ENCODE peak calls at places on chromosome X, in nine cellular contexts. M is BJ, T is omental fat pad, L is hepatocyte, J is GM12864, D is psoas muscle, Q is fibroblast of lung, W is AG09319, P is right lobe of liver. A is an unnamed sample.

GRCh38 chrX:46573896-46574336 is 351 bp downstream of the CHST7 start:
- DNase-seq in M (no peak), T (no peak), L (peak; percentile 57), J (no peak), D (peak; percentile 56), Q (peak; percentile 65), W (no peak), P (peak; percentile 73), A (peak; percentile 47)

GRCh38 chrX:69506617-69507499 is 2.7 kb downstream of the NALF2 start:
- DNase-seq in M (no peak), T (no peak), L (no peak), J (no peak), D (no peak), Q (no peak), W (no peak), P (no peak), A (peak; percentile 24)

GRCh38 chrX:103310592-103311400 is at the start of gene BEX2:
- DNase-seq in M (no peak), T (no peak), L (peak; percentile 90), J (peak; percentile 19), D (no peak), Q (peak; percentile 17), W (no peak), P (peak; percentile 72), A (no peak)

GRCh38 chrX:104335765-104336164 is 81.0 kb upstream of the ESX1 start:
- DNase-seq in M (peak; percentile 77), T (no peak), L (no peak), J (no peak), D (no peak), Q (peak; percentile 95), W (peak; percentile 38), P (no peak), A (peak; percentile 52)

GRCh38 chrX:104318330-104319009 is 63.7 kb upstream of the ESX1 start:
- DNase-seq in M (no peak), T (no peak), L (peak; percentile 48), J (no peak), D (no peak), Q (peak; percentile 76), W (no peak), P (no peak), A (peak; percentile 82)

GRCh38 chrX:124280294-124280902 is 52.1 kb upstream of the TEX13D start:
- DNase-seq in M (no peak), T (no peak), L (no peak), J (no peak), D (no peak), Q (peak; percentile 13), W (no peak), P (no peak), A (no peak)

GRCh38 chrX:122586831-122587230 is 597.2 kb upstream of the GRIA3 start:
- DNase-seq in M (no peak), T (no peak), L (no peak), J (no peak), D (no peak), Q (peak; percentile 61), W (no peak), P (no peak), A (no peak)

GRCh38 chrX:137565921-137566745 is at the start of gene ZIC3:
- DNase-seq in M (no peak), T (no peak), L (peak; percentile 74), J (no peak), D (peak; percentile 82), Q (peak; percentile 24), W (no peak), P (peak; percentile 65), A (no peak)

GRCh38 chrX:21873063-21873785 is 17.4 kb downstream of the YY2 start:
- DNase-seq in M (no peak), T (no peak), L (no peak), J (no peak), D (no peak), Q (peak; percentile 26), W (no peak), P (no peak), A (no peak)

GRCh38 chrX:40394302-40394701 is 186.5 kb upstream of the ATP6AP2 start:
- DNase-seq in M (no peak), T (no peak), L (no peak), J (no peak), D (no peak), Q (no peak), W (no peak), P (no peak), A (no peak)

GRCh38 chrX:119459181-119459580 is 9.1 kb upstream of the SLC25A5 start:
- DNase-seq in M (no peak), T (no peak), L (no peak), J (no peak), D (no peak), Q (no peak), W (no peak), P (no peak), A (no peak)

GRCh38 chrX:41823402-41823801 is 99.4 kb downstream of the GPR82 start:
- DNase-seq in M (no peak), T (no peak), L (peak; percentile 21), J (no peak), D (no peak), Q (peak; percentile 30), W (no peak), P (no peak), A (no peak)

GRCh38 chrX:150696264-150696789 is 3.1 kb downstream of the MTMR1 start:
- DNase-seq in M (no peak), T (no peak), L (no peak), J (no peak), D (no peak), Q (no peak), W (no peak), P (no peak), A (no peak)

GRCh38 chrX:39736219-39737211 is 361.2 kb downstream of the BCOR start:
- DNase-seq in M (no peak), T (no peak), L (no peak), J (no peak), D (peak; percentile 92), Q (peak; percentile 88), W (no peak), P (peak; percentile 91), A (peak; percentile 93)

GRCh38 chrX:11886745-11887144 is 128.7 kb downstream of the MSL3 start:
- DNase-seq in M (no peak), T (no peak), L (no peak), J (no peak), D (no peak), Q (peak; percentile 77), W (no peak), P (no peak), A (peak; percentile 51)

GRCh38 chrX:143664302-143664701 is 28.4 kb upstream of the SLITRK4 start:
- DNase-seq in M (no peak), T (no peak), L (peak; percentile 42), J (no peak), D (no peak), Q (peak; percentile 1), W (no peak), P (no peak), A (peak; percentile 51)
- TF ChIP-seq CTCF in M (peak; percentile 29), T (no peak), L (peak; percentile 57), J (peak; percentile 15), D (peak; percentile 43), Q (no peak), W (peak; percentile 58), P (peak; percentile 66), A (peak; percentile 55)

DNA sequence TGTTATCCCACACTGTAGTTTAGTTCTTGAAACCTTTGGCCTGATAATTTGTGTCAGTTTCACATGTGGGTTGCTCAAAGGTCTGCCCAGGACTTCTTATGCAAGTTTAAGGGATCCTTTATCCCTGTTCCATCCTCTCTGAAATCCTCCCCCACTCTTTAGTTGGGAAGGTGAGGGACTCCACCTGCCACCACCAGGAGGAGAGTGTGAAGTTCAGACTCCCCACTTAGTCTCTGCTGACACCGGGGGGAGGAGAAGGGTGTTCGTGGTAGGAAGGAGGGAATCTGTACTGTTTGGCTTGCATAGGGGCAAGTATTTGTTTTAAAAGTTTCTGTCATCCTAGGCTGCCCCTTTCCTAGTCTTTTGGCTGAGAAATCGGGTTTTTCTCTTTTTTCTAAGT is 211.8 kb downstream of the PPP4R3C start:
- DNase-seq in M (no peak), T (no peak), L (no peak), J (no peak), D (no peak), Q (no peak), W (no peak), P (no peak), A (no peak)
- TF ChIP-seq CTCF in M (no peak), T (no peak), L (no peak), J (no peak), D (no peak), Q (no peak), W (no peak), P (no peak), A (no peak)

GRCh38 chrX:134761788-134762187 is 103.5 kb upstream of the PLAC1 start:
- DNase-seq in M (no peak), T (no peak), L (peak; percentile 10), J (no peak), D (no peak), Q (no peak), W (no peak), P (no peak), A (peak; percentile 43)

GRCh38 chrX:134758652-134759051 is 100.4 kb upstream of the PLAC1 start:
- DNase-seq in M (no peak), T (no peak), L (no peak), J (no peak), D (no peak), Q (no peak), W (no peak), P (no peak), A (no peak)

GRCh38 chrX:134760671-134761070 is 102.4 kb upstream of the PLAC1 start:
- DNase-seq in M (no peak), T (no peak), L (no peak), J (no peak), D (no peak), Q (no peak), W (no peak), P (no peak), A (no peak)

DNA sequence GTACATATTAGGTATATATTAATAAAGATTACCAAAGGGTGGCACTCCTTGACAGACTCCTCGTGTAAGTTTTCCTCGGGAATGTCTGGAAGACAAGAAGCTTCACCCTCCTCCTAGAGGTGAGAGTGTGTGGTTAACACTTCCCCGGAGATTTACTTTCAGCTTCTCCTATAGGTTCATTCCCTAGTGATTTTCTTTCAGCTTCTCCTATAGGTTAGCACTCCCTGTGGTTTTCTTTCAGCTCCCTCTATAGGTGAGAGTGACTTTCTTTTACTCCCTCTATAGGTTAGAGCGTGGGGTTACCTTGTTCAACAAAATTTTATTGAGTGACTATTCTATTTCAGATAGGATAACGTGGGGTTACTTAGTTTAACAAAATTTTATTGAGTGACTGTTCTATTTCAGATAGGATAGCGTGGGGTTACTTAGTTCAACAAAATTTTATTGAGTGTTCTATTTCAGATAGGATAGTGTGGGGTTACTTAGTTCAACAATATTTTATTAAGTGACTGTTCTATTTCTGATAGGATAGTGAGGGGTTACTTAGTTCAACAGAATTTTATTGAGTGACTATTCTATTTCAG is 106.0 kb upstream of the PLAC1 start:
- DNase-seq in M (no peak), T (no peak), L (no peak), J (peak; percentile 10), D (no peak), Q (peak; percentile 20), W (no peak), P (no peak), A (peak; percentile 65)
- TF ChIP-seq CTCF in M (no peak), T (no peak), L (peak; percentile 20), J (peak; percentile 21), D (no peak), Q (no peak), W (no peak), P (no peak), A (peak; percentile 21)

DNA sequence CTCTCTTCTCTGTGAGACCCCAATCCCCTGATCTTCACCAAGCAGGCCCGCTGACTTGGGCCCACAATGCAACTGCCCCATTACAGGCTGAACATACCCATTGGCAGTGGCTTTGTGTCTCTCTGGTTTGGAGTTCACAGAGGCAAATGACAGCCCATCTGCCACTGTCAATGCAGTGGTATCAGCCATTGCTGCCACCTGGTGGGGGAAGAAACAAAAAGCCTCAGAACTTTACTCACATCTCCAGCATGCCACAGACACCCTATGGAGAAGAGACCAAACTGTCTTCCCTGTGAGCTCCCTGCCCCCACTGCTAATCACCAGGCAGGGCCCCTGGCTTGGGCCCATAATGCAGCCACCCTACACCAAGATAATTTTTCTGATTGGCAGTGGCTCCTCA is 729.3 kb upstream of the ACTRT1 start:
- DNase-seq in M (no peak), T (no peak), L (peak; percentile 49), J (no peak), D (no peak), Q (no peak), W (no peak), P (no peak), A (peak; percentile 47)
- TF ChIP-seq CTCF in M (no peak), T (no peak), L (peak; percentile 26), J (peak; percentile 31), D (peak; percentile 4), Q (no peak), W (no peak), P (peak; percentile 46), A (peak; percentile 19)

A was measured in MCF 10A.